ENCODE peak calls at places on chromosomes 16 and 17, in eight cellular contexts. One of them, this sample, is unnamed.

GRCh38 chr17:27390540-27390939 is 65.7 kb upstream of the KSR1 start:
- DNase-seq in pancreas: no peak
- DNase-seq in T-cell: no peak
- DNase-seq in NCI-H2081: no peak
- DNase-seq in breast epithelium: no peak
- DNase-seq in AG04449: no peak
- DNase-seq in A549: no peak
- DNase-seq in stimulated activated CD8-positive, alpha-beta memory T cell treated with anti-CD3 and anti-CD28 coated beads, Interleukin-2, amount 100 ng/mL, for 1 hour: no peak
- DNase-seq in this sample: no peak

GRCh38 chr16:31698901-31699300 is 171.2 kb downstream of the AHSP start:
- DNase-seq in pancreas: no peak
- DNase-seq in T-cell: no peak
- DNase-seq in NCI-H2081: no peak
- DNase-seq in breast epithelium: no peak
- DNase-seq in AG04449: no peak
- DNase-seq in A549: no peak
- DNase-seq in stimulated activated CD8-positive, alpha-beta memory T cell treated with anti-CD3 and anti-CD28 coated beads, Interleukin-2, amount 100 ng/mL, for 1 hour: no peak
- DNase-seq in this sample: no peak

GRCh38 chr17:73514146-73514863 is 129.9 kb downstream of the SDK2 start:
- DNase-seq in pancreas: no peak
- DNase-seq in T-cell: no peak
- DNase-seq in NCI-H2081: no peak
- DNase-seq in breast epithelium: no peak
- DNase-seq in AG04449: no peak
- DNase-seq in A549: no peak
- DNase-seq in stimulated activated CD8-positive, alpha-beta memory T cell treated with anti-CD3 and anti-CD28 coated beads, Interleukin-2, amount 100 ng/mL, for 1 hour: no peak
- DNase-seq in this sample: no peak

GRCh38 chr16:87367556-87367955 is 16.0 kb downstream of the FBXO31 start:
- DNase-seq in pancreas: no peak
- DNase-seq in T-cell: no peak
- DNase-seq in NCI-H2081: no peak
- DNase-seq in breast epithelium: no peak
- DNase-seq in AG04449: no peak
- DNase-seq in A549: no peak
- DNase-seq in stimulated activated CD8-positive, alpha-beta memory T cell treated with anti-CD3 and anti-CD28 coated beads, Interleukin-2, amount 100 ng/mL, for 1 hour: no peak
- DNase-seq in this sample: no peak

GRCh38 chr17:48093341-48094045 is 7.8 kb downstream of the CBX1 start:
- DNase-seq in pancreas: no peak
- DNase-seq in T-cell: no peak
- DNase-seq in NCI-H2081: no peak
- DNase-seq in breast epithelium: no peak
- DNase-seq in AG04449: no peak
- DNase-seq in A549: no peak
- DNase-seq in stimulated activated CD8-positive, alpha-beta memory T cell treated with anti-CD3 and anti-CD28 coated beads, Interleukin-2, amount 100 ng/mL, for 1 hour: no peak
- DNase-seq in this sample: no peak

GRCh38 chr17:29237476-29238132 is 9.1 kb upstream of the CRYBA1 start:
- DNase-seq in pancreas: no peak
- DNase-seq in T-cell: no peak
- DNase-seq in NCI-H2081: no peak
- DNase-seq in breast epithelium: no peak
- DNase-seq in AG04449: no peak
- DNase-seq in A549: no peak
- DNase-seq in stimulated activated CD8-positive, alpha-beta memory T cell treated with anti-CD3 and anti-CD28 coated beads, Interleukin-2, amount 100 ng/mL, for 1 hour: no peak
- DNase-seq in this sample: no peak

GRCh38 chr16:8426569-8426968 is 163.7 kb downstream of the TMEM114 start:
- DNase-seq in pancreas: no peak
- DNase-seq in T-cell: no peak
- DNase-seq in NCI-H2081: no peak
- DNase-seq in breast epithelium: no peak
- DNase-seq in AG04449: no peak
- DNase-seq in A549: no peak
- DNase-seq in stimulated activated CD8-positive, alpha-beta memory T cell treated with anti-CD3 and anti-CD28 coated beads, Interleukin-2, amount 100 ng/mL, for 1 hour: no peak
- DNase-seq in this sample: no peak

GRCh38 chr16:4032768-4033167 is 83.5 kb downstream of the ADCY9 start:
- DNase-seq in pancreas: peak
- DNase-seq in T-cell: peak
- DNase-seq in NCI-H2081: no peak
- DNase-seq in breast epithelium: no peak
- DNase-seq in AG04449: no peak
- DNase-seq in A549: no peak
- DNase-seq in stimulated activated CD8-positive, alpha-beta memory T cell treated with anti-CD3 and anti-CD28 coated beads, Interleukin-2, amount 100 ng/mL, for 1 hour: no peak
- DNase-seq in this sample: no peak

GRCh38 chr16:56847173-56847948 is 17.6 kb upstream of the SLC12A3 start:
- DNase-seq in pancreas: no peak
- DNase-seq in T-cell: peak
- DNase-seq in NCI-H2081: no peak
- DNase-seq in breast epithelium: no peak
- DNase-seq in AG04449: no peak
- DNase-seq in A549: no peak
- DNase-seq in stimulated activated CD8-positive, alpha-beta memory T cell treated with anti-CD3 and anti-CD28 coated beads, Interleukin-2, amount 100 ng/mL, for 1 hour: no peak
- DNase-seq in this sample: no peak

GRCh38 chr17:74360993-74361612 is 565 bp downstream of the BTBD17 start:
- DNase-seq in pancreas: no peak
- DNase-seq in T-cell: no peak
- DNase-seq in NCI-H2081: no peak
- DNase-seq in breast epithelium: no peak
- DNase-seq in AG04449: no peak
- DNase-seq in A549: no peak
- DNase-seq in stimulated activated CD8-positive, alpha-beta memory T cell treated with anti-CD3 and anti-CD28 coated beads, Interleukin-2, amount 100 ng/mL, for 1 hour: no peak
- DNase-seq in this sample: no peak

GRCh38 chr16:46763147-46763546 is 15.0 kb upstream of the MYLK3 start:
- DNase-seq in pancreas: no peak
- DNase-seq in T-cell: no peak
- DNase-seq in NCI-H2081: peak
- DNase-seq in breast epithelium: no peak
- DNase-seq in AG04449: no peak
- DNase-seq in A549: no peak
- DNase-seq in stimulated activated CD8-positive, alpha-beta memory T cell treated with anti-CD3 and anti-CD28 coated beads, Interleukin-2, amount 100 ng/mL, for 1 hour: no peak
- DNase-seq in this sample: no peak

GRCh38 chr17:2982854-2983636 is 80.4 kb downstream of the OR1D5 start:
- DNase-seq in pancreas: peak
- DNase-seq in T-cell: no peak
- DNase-seq in NCI-H2081: no peak
- DNase-seq in breast epithelium: no peak
- DNase-seq in AG04449: no peak
- DNase-seq in A549: peak
- DNase-seq in stimulated activated CD8-positive, alpha-beta memory T cell treated with anti-CD3 and anti-CD28 coated beads, Interleukin-2, amount 100 ng/mL, for 1 hour: no peak
- DNase-seq in this sample: no peak

GRCh38 chr16:34803683-34804416 is 1344.4 kb downstream of the TP53TG3F start:
- DNase-seq in pancreas: no peak
- DNase-seq in T-cell: no peak
- DNase-seq in NCI-H2081: no peak
- DNase-seq in breast epithelium: no peak
- DNase-seq in AG04449: no peak
- DNase-seq in A549: no peak
- DNase-seq in stimulated activated CD8-positive, alpha-beta memory T cell treated with anti-CD3 and anti-CD28 coated beads, Interleukin-2, amount 100 ng/mL, for 1 hour: no peak
- DNase-seq in this sample: no peak

GRCh38 chr17:35536664-35537160 is 766 bp downstream of the SLFN12L start:
- DNase-seq in pancreas: no peak
- DNase-seq in T-cell: peak
- DNase-seq in NCI-H2081: no peak
- DNase-seq in breast epithelium: no peak
- DNase-seq in AG04449: no peak
- DNase-seq in A549: no peak
- DNase-seq in stimulated activated CD8-positive, alpha-beta memory T cell treated with anti-CD3 and anti-CD28 coated beads, Interleukin-2, amount 100 ng/mL, for 1 hour: no peak
- DNase-seq in this sample: no peak

GRCh38 chr16:53530046-53530445 is 27.0 kb upstream of the AKTIP start:
- DNase-seq in pancreas: no peak
- DNase-seq in T-cell: no peak
- DNase-seq in NCI-H2081: no peak
- DNase-seq in breast epithelium: no peak
- DNase-seq in AG04449: no peak
- DNase-seq in A549: no peak
- DNase-seq in stimulated activated CD8-positive, alpha-beta memory T cell treated with anti-CD3 and anti-CD28 coated beads, Interleukin-2, amount 100 ng/mL, for 1 hour: no peak
- DNase-seq in this sample: no peak